ENCODE peak calls at places on chromosomes 4 and X, in four cellular contexts. K, V, W and S are unnamed samples.

GRCh38 chrX:1535241-1536041 is 1.5 kb downstream of the P2RY8 start:
- DNase-seq in V (no peak), K (no peak), W (no peak), S (no peak)

GRCh38 chr4:100913685-100914084 is 395.9 kb upstream of the EMCN start:
- DNase-seq in V (no peak), K (no peak), W (no peak), S (no peak)

GRCh38 chrX:50471390-50471789 is 765 bp upstream of the DGKK start:
- DNase-seq in W (no peak), K (no peak), V (no peak), S (no peak)

GRCh38 chr4:6869944-6870343 is 39.7 kb upstream of the TBC1D14 start:
- DNase-seq in W (no peak), K (no peak), V (no peak), S (no peak)

GRCh38 chr4:76897522-76898384 is at the start of gene SOWAHB:
- DNase-seq in K (peak; percentile 87), W (peak; percentile 16), V (peak; percentile 95), S (peak; percentile 45)

GRCh38 chrX:68932611-68933010 is 103.8 kb downstream of the EFNB1 start:
- DNase-seq in K (no peak), W (no peak), V (no peak), S (no peak)

GRCh38 chr4:76622717-76623116 is 187.7 kb downstream of the SHROOM3 start:
- DNase-seq in V (no peak), K (no peak), W (no peak), S (no peak)

GRCh38 chrX:10240918-10241317 is 84.1 kb downstream of the CLCN4 start:
- DNase-seq in V (no peak), K (no peak), W (no peak), S (no peak)

GRCh38 chr4:48939785-48940184 is 33.2 kb upstream of the OCIAD2 start:
- DNase-seq in W (no peak), K (no peak), V (no peak), S (no peak)

GRCh38 chr4:55386073-55386472 is 9.7 kb upstream of the TMEM165 start:
- DNase-seq in W (no peak), V (no peak), K (no peak), S (no peak)

GRCh38 chrX:37759878-37760418 is 19.9 kb upstream of the CYBB start:
- DNase-seq in K (no peak), W (no peak), V (no peak), S (no peak)

GRCh38 chr4:121270384-121270783 is 106.3 kb upstream of the TNIP3 start:
- DNase-seq in W (no peak), K (no peak), V (no peak), S (no peak)

GRCh38 chr4:63049726-63050125 is 1359.5 kb downstream of the TECRL start:
- DNase-seq in W (no peak), K (no peak), V (no peak), S (no peak)

GRCh38 chrX:146887020-146887419 is 72.5 kb upstream of the CXorf51A start:
- DNase-seq in W (no peak), K (no peak), V (no peak), S (no peak)

GRCh38 chr4:186790630-186791029 is 67.0 kb upstream of the FAT1 start:
- DNase-seq in K (no peak), V (no peak), W (no peak), S (no peak)

GRCh38 chr4:67460574-67460973 is 84.7 kb downstream of the CENPC start:
- DNase-seq in W (no peak), V (no peak), K (no peak), S (no peak)

GRCh38 chrX:104342065-104342464 is 87.3 kb upstream of the ESX1 start:
- DNase-seq in W (no peak), K (no peak), V (no peak), S (no peak)

GRCh38 chr4:17098401-17098800 is 200.0 kb upstream of the LDB2 start:
- DNase-seq in V (no peak), W (no peak), K (no peak), S (no peak)

GRCh38 chrX:10062352-10062751 is 94.4 kb upstream of the CLCN4 start:
- DNase-seq in K (no peak), V (no peak), W (no peak), S (no peak)

GRCh38 chr4:68859655-68860054 is 43.9 kb downstream of the UGT2B10 start:
- DNase-seq in K (no peak), W (no peak), V (no peak), S (no peak)

GRCh38 chr4:3073158-3074077 is 920 bp downstream of the HTT-AS start:
- DNase-seq in V (no peak), W (peak; percentile 15), K (peak; percentile 37), S (no peak)

GRCh38 chr4:158597879-158598596 is 73.6 kb downstream of the C4orf46 start:
- DNase-seq in W (no peak), K (no peak), V (no peak), S (no peak)